ENCODE peak calls at places on chromosomes 4 and X, in nine cellular contexts. One of them, this sample, is unnamed.

GRCh38 chr4:156390599-156391296 is 437.1 kb upstream of the CTSO start:
- DNase-seq in HL-60: no peak
- DNase-seq in NCI-H2171 treated with DMSO at 0.1 percent for 48 hours: no peak
- DNase-seq in C1 segment of cervical spinal cord: no peak
- DNase-seq in neural crest cell: no peak
- DNase-seq in immature natural killer cell: no peak
- DNase-seq in GM13977: no peak
- DNase-seq in OCI-LY7: no peak
- DNase-seq in ureter: no peak
- DNase-seq in this sample: no peak

GRCh38 chr4:151331276-151332042 is 6.1 kb upstream of the SH3D19 start:
- DNase-seq in HL-60: no peak
- DNase-seq in GM13977: no peak
- DNase-seq in NCI-H2171 treated with DMSO at 0.1 percent for 48 hours: no peak
- DNase-seq in C1 segment of cervical spinal cord: no peak
- DNase-seq in OCI-LY7: no peak
- DNase-seq in neural crest cell: no peak
- DNase-seq in immature natural killer cell: no peak
- DNase-seq in ureter: no peak
- DNase-seq in this sample: no peak

GRCh38 chr4:86218721-86219481 is 141.0 kb downstream of the MAPK10 start:
- DNase-seq in HL-60: no peak
- DNase-seq in neural crest cell: no peak
- DNase-seq in OCI-LY7: no peak
- DNase-seq in GM13977: no peak
- DNase-seq in immature natural killer cell: no peak
- DNase-seq in ureter: no peak
- DNase-seq in NCI-H2171 treated with DMSO at 0.1 percent for 48 hours: no peak
- DNase-seq in C1 segment of cervical spinal cord: no peak
- DNase-seq in this sample: no peak

GRCh38 chr4:153205028-153205648 is 895 bp downstream of the TRIM2 start:
- DNase-seq in C1 segment of cervical spinal cord: peak
- DNase-seq in HL-60: no peak
- DNase-seq in NCI-H2171 treated with DMSO at 0.1 percent for 48 hours: no peak
- DNase-seq in ureter: no peak
- DNase-seq in neural crest cell: no peak
- DNase-seq in immature natural killer cell: no peak
- DNase-seq in OCI-LY7: no peak
- DNase-seq in GM13977: no peak
- DNase-seq in this sample: no peak

GRCh38 chr4:8163436-8164193 is 5.0 kb upstream of the ABLIM2 start:
- DNase-seq in OCI-LY7: no peak
- DNase-seq in GM13977: no peak
- DNase-seq in immature natural killer cell: no peak
- DNase-seq in NCI-H2171 treated with DMSO at 0.1 percent for 48 hours: peak
- DNase-seq in HL-60: no peak
- DNase-seq in C1 segment of cervical spinal cord: no peak
- DNase-seq in neural crest cell: no peak
- DNase-seq in ureter: no peak
- DNase-seq in this sample: no peak

GRCh38 chr4:17854076-17854475 is 43.3 kb downstream of the NCAPG start:
- DNase-seq in GM13977: no peak
- DNase-seq in OCI-LY7: no peak
- DNase-seq in immature natural killer cell: no peak
- DNase-seq in HL-60: no peak
- DNase-seq in C1 segment of cervical spinal cord: no peak
- DNase-seq in ureter: no peak
- DNase-seq in neural crest cell: no peak
- DNase-seq in NCI-H2171 treated with DMSO at 0.1 percent for 48 hours: no peak
- DNase-seq in this sample: no peak

GRCh38 chr4:82948647-82949204 is 48.2 kb downstream of the THAP9 start:
- DNase-seq in neural crest cell: no peak
- DNase-seq in C1 segment of cervical spinal cord: no peak
- DNase-seq in GM13977: no peak
- DNase-seq in OCI-LY7: no peak
- DNase-seq in HL-60: no peak
- DNase-seq in immature natural killer cell: no peak
- DNase-seq in NCI-H2171 treated with DMSO at 0.1 percent for 48 hours: no peak
- DNase-seq in ureter: no peak
- DNase-seq in this sample: no peak

GRCh38 chr4:107561481-107561880 is 158.6 kb downstream of the PAPSS1 start:
- DNase-seq in HL-60: no peak
- DNase-seq in immature natural killer cell: no peak
- DNase-seq in neural crest cell: no peak
- DNase-seq in GM13977: no peak
- DNase-seq in C1 segment of cervical spinal cord: no peak
- DNase-seq in ureter: no peak
- DNase-seq in OCI-LY7: no peak
- DNase-seq in NCI-H2171 treated with DMSO at 0.1 percent for 48 hours: no peak
- DNase-seq in this sample: no peak

GRCh38 chrX:124938715-124939114 is 381.0 kb upstream of the TEX13C start:
- DNase-seq in OCI-LY7: no peak
- DNase-seq in immature natural killer cell: no peak
- DNase-seq in NCI-H2171 treated with DMSO at 0.1 percent for 48 hours: no peak
- DNase-seq in HL-60: no peak
- DNase-seq in ureter: no peak
- DNase-seq in C1 segment of cervical spinal cord: no peak
- DNase-seq in neural crest cell: no peak
- DNase-seq in GM13977: no peak
- DNase-seq in this sample: no peak

GRCh38 chr4:56655209-56655626 is 25.9 kb downstream of the HOPX start:
- DNase-seq in immature natural killer cell: no peak
- DNase-seq in C1 segment of cervical spinal cord: no peak
- DNase-seq in GM13977: no peak
- DNase-seq in ureter: peak
- DNase-seq in neural crest cell: peak
- DNase-seq in NCI-H2171 treated with DMSO at 0.1 percent for 48 hours: no peak
- DNase-seq in HL-60: no peak
- DNase-seq in OCI-LY7: no peak
- DNase-seq in this sample: no peak

GRCh38 chrX:71111141-71111843 is at the start of gene IL2RG:
- DNase-seq in GM13977: peak
- DNase-seq in immature natural killer cell: peak
- DNase-seq in OCI-LY7: peak
- DNase-seq in ureter: no peak
- DNase-seq in HL-60: no peak
- DNase-seq in neural crest cell: no peak
- DNase-seq in C1 segment of cervical spinal cord: no peak
- DNase-seq in NCI-H2171 treated with DMSO at 0.1 percent for 48 hours: no peak
- DNase-seq in this sample: peak

GRCh38 chr4:76689079-76689817 is 208.7 kb downstream of the SOWAHB start:
- DNase-seq in ureter: no peak
- DNase-seq in immature natural killer cell: no peak
- DNase-seq in C1 segment of cervical spinal cord: no peak
- DNase-seq in GM13977: peak
- DNase-seq in HL-60: no peak
- DNase-seq in OCI-LY7: no peak
- DNase-seq in neural crest cell: peak
- DNase-seq in NCI-H2171 treated with DMSO at 0.1 percent for 48 hours: peak
- DNase-seq in this sample: no peak

GRCh38 chr4:127509155-127509554 is 123.6 kb upstream of the INTU start:
- DNase-seq in immature natural killer cell: no peak
- DNase-seq in OCI-LY7: no peak
- DNase-seq in neural crest cell: no peak
- DNase-seq in HL-60: no peak
- DNase-seq in C1 segment of cervical spinal cord: no peak
- DNase-seq in NCI-H2171 treated with DMSO at 0.1 percent for 48 hours: no peak
- DNase-seq in GM13977: no peak
- DNase-seq in ureter: no peak
- DNase-seq in this sample: no peak

GRCh38 chr4:148376151-148376550 is 66.1 kb downstream of the NR3C2 start:
- DNase-seq in NCI-H2171 treated with DMSO at 0.1 percent for 48 hours: peak
- DNase-seq in OCI-LY7: no peak
- DNase-seq in C1 segment of cervical spinal cord: no peak
- DNase-seq in ureter: peak
- DNase-seq in immature natural killer cell: no peak
- DNase-seq in HL-60: peak
- DNase-seq in GM13977: no peak
- DNase-seq in neural crest cell: no peak
- DNase-seq in this sample: peak

GRCh38 chr4:25810815-25811690 is 51.7 kb downstream of the SEL1L3 start:
- DNase-seq in OCI-LY7: no peak
- DNase-seq in immature natural killer cell: no peak
- DNase-seq in HL-60: no peak
- DNase-seq in neural crest cell: no peak
- DNase-seq in ureter: no peak
- DNase-seq in C1 segment of cervical spinal cord: no peak
- DNase-seq in GM13977: no peak
- DNase-seq in NCI-H2171 treated with DMSO at 0.1 percent for 48 hours: no peak
- DNase-seq in this sample: no peak